ENCODE peak calls at places on chromosomes 13 and 19, in five cellular contexts. T, R, M, J and B are unnamed samples.
A peak's percentile ranks its signal among the peaks of the same experiment; 100 is the strongest.

GRCh38 chr19:7829162-7829520 is 877 bp upstream of the EVI5L start:
- DNase-seq in T (no peak), R (no peak), M (no peak), J (no peak), B (no peak)

GRCh38 chr19:918481-919156 is 1.5 kb downstream of the KISS1R start:
- DNase-seq in T (no peak), R (no peak), M (no peak), J (no peak), B (no peak)

GRCh38 chr13:97018029-97018819 is 23.9 kb upstream of the OXGR1 start:
- DNase-seq in T (peak; percentile 61), R (peak; percentile 58), M (peak; percentile 51), J (no peak), B (peak; percentile 91)

GRCh38 chr19:42288411-42288810 is 13.5 kb upstream of the PRR19 start:
- DNase-seq in T (no peak), R (no peak), M (no peak), J (no peak), B (no peak)

GRCh38 chr13:27482996-27483395 is 32.6 kb upstream of the MTIF3 start:
- DNase-seq in T (no peak), R (no peak), M (no peak), J (no peak), B (no peak)

GRCh38 chr19:46812898-46813569 is 24.6 kb upstream of the SLC1A5 start:
- DNase-seq in T (no peak), R (peak; percentile 55), M (no peak), J (no peak), B (no peak)

GRCh38 chr19:18223860-18224524 is 2.2 kb downstream of the PDE4C start:
- DNase-seq in T (no peak), R (peak; percentile 100), M (peak; percentile 96), J (peak; percentile 62), B (peak; percentile 92)

GRCh38 chr13:114143806-114144605 is 11.6 kb upstream of the RASA3 start:
- DNase-seq in T (no peak), R (peak; percentile 59), M (peak; percentile 74), J (no peak), B (peak; percentile 71)

GRCh38 chr19:48244289-48244688 is 11.4 kb downstream of the CARD8 start:
- DNase-seq in T (no peak), R (no peak), M (no peak), J (no peak), B (peak; percentile 45)

GRCh38 chr19:42242071-42242511 is 311 bp downstream of the GSK3A start:
- DNase-seq in T (no peak), R (no peak), M (no peak), J (no peak), B (no peak)

GRCh38 chr13:106110241-106110855 is 425.1 kb downstream of the EFNB2 start:
- DNase-seq in T (peak; percentile 25), R (no peak), M (no peak), J (no peak), B (peak; percentile 23)

GRCh38 chr19:47028372-47028672 is 8.7 kb downstream of the NPAS1 start:
- DNase-seq in T (no peak), R (no peak), M (peak; percentile 61), J (no peak), B (no peak)

GRCh38 chr13:111346281-111346680 is 25.8 kb downstream of the TEX29 start:
- DNase-seq in T (no peak), R (no peak), M (no peak), J (no peak), B (no peak)

GRCh38 chr19:56837892-56838679 is 2.4 kb downstream of the PEG3 start:
- DNase-seq in T (no peak), R (no peak), M (no peak), J (peak; percentile 75), B (peak; percentile 88)

GRCh38 chr19:5563008-5563431 is 4.7 kb downstream of the TINCR start:
- DNase-seq in T (no peak), R (peak; percentile 66), M (peak; percentile 77), J (no peak), B (peak; percentile 54)

GRCh38 chr13:79886601-79887000 is 405.6 kb downstream of the NDFIP2 start:
- DNase-seq in T (no peak), R (no peak), M (no peak), J (no peak), B (no peak)

GRCh38 chr19:48551437-48552302 is at the start of gene SULT2B1:
- DNase-seq in T (no peak), R (no peak), M (no peak), J (no peak), B (no peak)

GRCh38 chr13:66657165-66657895 is 572.8 kb downstream of the PCDH9 start:
- DNase-seq in T (peak; percentile 98), R (no peak), M (no peak), J (no peak), B (peak; percentile 6)

GRCh38 chr13:49022472-49023144 is 46.9 kb downstream of the FNDC3A start:
- DNase-seq in T (peak; percentile 36), R (no peak), M (no peak), J (no peak), B (no peak)

GRCh38 chr19:34172661-34173144 is 399 bp downstream of the LSM14A start:
- DNase-seq in T (no peak), R (no peak), M (no peak), J (no peak), B (no peak)

GRCh38 chr19:41844601-41845000 is at the start of gene LYPD4:
- DNase-seq in T (no peak), R (no peak), M (peak; percentile 45), J (no peak), B (no peak)

GRCh38 chr13:46010148-46010547 is 42.4 kb downstream of the ZC3H13 start:
- DNase-seq in T (no peak), R (no peak), M (no peak), J (no peak), B (peak; percentile 51)

GRCh38 chr13:21676611-21677021 is 5.7 kb downstream of the FGF9 start:
- DNase-seq in T (no peak), R (peak; percentile 71), M (peak; percentile 73), J (peak; percentile 6), B (peak; percentile 73)

GRCh38 chr19:23461120-23461519 is 65.8 kb upstream of the ZNF91 start:
- DNase-seq in T (no peak), R (no peak), M (no peak), J (no peak), B (no peak)

GRCh38 chr19:23460656-23461055 is 65.4 kb upstream of the ZNF91 start:
- DNase-seq in T (no peak), R (no peak), M (no peak), J (no peak), B (no peak)
- H3K23ac ChIP-seq in T (no peak overlapping the region), R (no peak overlapping the region), M (no peak overlapping the region), J (no peak overlapping the region), B (no peak overlapping the region)

DNA sequence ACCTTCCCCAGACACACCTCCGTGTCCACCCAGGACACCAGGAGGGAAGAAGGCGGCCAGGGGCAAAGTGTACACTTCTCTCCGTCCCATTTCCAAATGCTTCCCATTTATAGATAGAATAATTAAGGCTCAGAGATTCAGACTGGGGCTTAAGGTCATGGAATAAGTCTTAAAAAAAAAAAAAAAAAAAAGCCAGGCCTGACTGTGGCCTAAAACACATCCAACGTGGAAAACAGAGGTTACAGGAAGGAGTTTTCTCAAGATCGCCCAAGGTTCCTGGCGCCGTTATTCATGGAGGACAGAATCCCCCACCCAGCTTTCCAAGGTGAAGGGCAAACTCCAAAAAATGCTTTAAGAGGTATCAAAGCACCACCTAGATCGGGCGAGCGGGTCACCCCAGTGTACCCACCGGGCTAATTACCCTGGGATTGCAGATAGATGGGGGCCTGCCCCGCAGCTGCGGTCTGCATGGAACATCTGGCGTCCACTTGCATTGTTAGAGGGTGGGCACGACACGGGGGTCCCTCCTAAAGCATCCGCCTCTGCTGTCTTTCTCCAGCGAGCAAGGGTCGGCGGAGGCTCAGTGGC is 36.1 kb upstream of the NANOS3 start:
- DNase-seq in T (no peak), R (no peak), M (no peak), J (no peak), B (no peak)
- H2BK5ac ChIP-seq in T (peak overlapping the region; percentile 88), R (peak overlapping the region; percentile 35), M (no peak overlapping the region), J (no peak overlapping the region), B (no peak overlapping the region)

GRCh38 chr13:35526577-35526976 is 50.1 kb upstream of the MAB21L1 start:
- DNase-seq in T (no peak), R (no peak), M (no peak), J (no peak), B (no peak)
- H3K23ac ChIP-seq in T (no peak overlapping the region), R (no peak overlapping the region), M (no peak overlapping the region), J (no peak overlapping the region), B (no peak overlapping the region)

GRCh38 chr13:81671103-81671502 is 1330.2 kb upstream of the SPRY2 start:
- DNase-seq in T (no peak), R (no peak), M (no peak), J (no peak), B (no peak)
- H2BK5ac ChIP-seq in T (no peak overlapping the region), R (no peak overlapping the region), M (no peak overlapping the region), J (no peak overlapping the region), B (no peak overlapping the region)

GRCh38 chr13:32201809-32202208 is 113.4 kb downstream of the ZAR1L start:
- DNase-seq in T (no peak), R (no peak), M (no peak), J (no peak), B (no peak)

GRCh38 chr13:32199168-32199567 is 116.0 kb downstream of the ZAR1L start:
- DNase-seq in T (no peak), R (no peak), M (no peak), J (no peak), B (no peak)

GRCh38 chr13:32203736-32204135 is 111.4 kb downstream of the ZAR1L start:
- DNase-seq in T (no peak), R (no peak), M (no peak), J (no peak), B (no peak)

GRCh38 chr13:32202268-32202667 is 112.9 kb downstream of the ZAR1L start:
- DNase-seq in T (no peak), R (no peak), M (no peak), J (no peak), B (no peak)

GRCh38 chr13:32200741-32201140 is 114.4 kb downstream of the ZAR1L start:
- DNase-seq in T (no peak), R (no peak), M (no peak), J (no peak), B (no peak)
- H3K23ac ChIP-seq in T (no peak overlapping the region), R (no peak overlapping the region), M (no peak overlapping the region), J (no peak overlapping the region), B (no peak overlapping the region)

DNA sequence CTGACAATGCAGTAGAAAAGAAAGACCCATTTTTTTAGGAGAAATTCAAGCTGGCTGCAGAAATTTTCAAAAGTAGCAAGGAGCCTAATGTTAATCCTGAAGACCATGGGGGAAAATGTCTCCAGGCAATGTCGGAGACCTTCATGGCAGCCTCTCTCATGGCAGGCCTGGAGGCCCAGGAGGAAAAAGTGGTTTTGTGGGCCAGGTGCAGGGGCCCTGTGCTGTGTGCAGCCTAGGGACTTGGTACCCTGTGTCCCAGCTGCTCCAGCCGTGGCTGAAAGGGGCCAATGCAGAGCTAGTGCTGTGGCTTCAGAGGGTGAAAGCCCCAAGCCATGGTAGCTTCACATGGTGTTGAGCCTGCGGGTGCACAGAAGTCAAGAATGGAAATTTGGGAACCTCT is 4.1 kb downstream of the ALG11 start:
- DNase-seq in T (no peak), R (no peak), M (no peak), J (no peak), B (no peak)
- H2BK5ac ChIP-seq in T (no peak overlapping the region), R (no peak overlapping the region), M (no peak overlapping the region), J (no peak overlapping the region), B (no peak overlapping the region)

DNA sequence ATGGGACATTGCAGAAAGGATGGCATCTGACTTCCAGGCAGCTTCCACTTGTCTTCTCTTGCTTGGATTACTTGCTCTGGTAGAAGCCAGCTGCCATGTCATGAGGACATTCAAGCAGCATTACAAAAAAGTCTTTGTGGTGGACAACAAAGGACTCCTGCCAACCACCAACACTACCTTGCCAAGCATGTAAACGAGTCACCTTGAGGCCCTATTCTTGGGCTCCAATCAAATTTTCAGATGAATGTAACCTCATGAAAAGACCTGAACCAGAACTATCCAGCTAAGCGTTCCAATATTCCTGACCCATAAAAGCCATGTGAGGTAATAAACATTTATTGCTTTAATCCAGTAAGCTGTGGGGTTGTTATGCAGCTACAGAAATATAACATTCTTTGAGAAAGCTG is 12.5 kb downstream of the PROSER1 start:
- DNase-seq in T (no peak), R (no peak), M (no peak), J (no peak), B (no peak)
- H3K23ac ChIP-seq in T (no peak overlapping the region), R (no peak overlapping the region), M (no peak overlapping the region), J (no peak overlapping the region), B (no peak overlapping the region)